ENCODE peak calls at places on chromosomes 7 and 10, in ten cellular contexts. G, M, J, C, N, S, Y, R, B and L are unnamed samples. For H3K4me1 and H3K9me3, the result is how much of the 10 kb centered on the place peaks cover.

GRCh38 chr10:77392851-77393250 is 244.8 kb downstream of the KCNMA1 start:
- DNase-seq in C (peak), Y (no peak), J (no peak), M (no peak), S (no peak), B (no peak), R (peak), G (no peak), N (peak), L (no peak)

GRCh38 chr10:104297697-104298660 is 29.0 kb downstream of the GSTO2 start:
- DNase-seq in S (no peak), G (no peak), J (no peak), N (peak), C (peak), M (no peak), Y (no peak), R (peak), B (peak), L (no peak)

GRCh38 chr10:96463562-96463961 is 50.2 kb downstream of the TLL2 start:
- DNase-seq in J (no peak), G (no peak), M (no peak), R (no peak), C (no peak), Y (no peak), N (no peak), B (no peak), S (no peak), L (no peak)

GRCh38 chr10:133180915-133181639 is 21.1 kb downstream of the KNDC1 start:
- DNase-seq in C (no peak), M (no peak), R (no peak), Y (no peak), N (no peak), J (no peak), S (no peak), B (no peak), G (no peak), L (no peak)

GRCh38 chr10:72337039-72337629 is 17.6 kb downstream of the DNAJB12 start:
- DNase-seq in S (peak), Y (peak), G (peak), R (peak), N (peak), M (peak), B (peak), C (peak), J (peak), L (peak)

GRCh38 chr7:100356416-100357068 is 1.4 kb upstream of the PILRB start:
- DNase-seq in N (no peak), C (no peak), R (no peak), S (no peak), B (no peak), Y (no peak), G (no peak), M (no peak), J (no peak), L (no peak)

GRCh38 chr10:5873515-5873995 is 16.1 kb downstream of the ANKRD16 start:
- DNase-seq in Y (peak), R (peak), S (peak), C (peak), M (peak), B (peak), J (peak), G (peak), N (peak), L (peak)

GRCh38 chr7:67636363-67637355 is 640.0 kb downstream of the TYW1 start:
- DNase-seq in M (no peak), G (no peak), J (peak), N (no peak), B (no peak), C (no peak), R (no peak), Y (no peak), S (no peak), L (no peak)

GRCh38 chr7:113710310-113711106 is 208.3 kb downstream of the PPP1R3A start:
- DNase-seq in G (peak), B (peak), C (peak), J (peak), M (peak), S (peak), R (peak), N (peak), Y (peak), L (peak)

GRCh38 chr7:44607141-44608068 is 978 bp downstream of the OGDH start:
- DNase-seq in C (no peak), G (no peak), M (no peak), J (no peak), N (no peak), Y (no peak), S (no peak), R (no peak), B (no peak), L (no peak)
- H3K4me1 ChIP-seq in C (under half), G (under half), M (under half), J (under half), N (under half), Y (under half), S (under half), R (under half), B (under half), L (under half)

GRCh38 chr7:85103962-85104361 is 82.9 kb downstream of the SEMA3D start:
- DNase-seq in M (no peak), G (no peak), B (no peak), J (no peak), N (peak), Y (no peak), R (peak), S (no peak), C (peak), L (no peak)
- H3K9me3 ChIP-seq in M (under half), G (under half), B (under half), J (under half), N (under half), Y (under half), R (under half), S (under half), C (under half), L (under half)

GRCh38 chr10:118108194-118109026 is 61.7 kb upstream of the RAB11FIP2 start:
- DNase-seq in Y (no peak), S (no peak), B (peak), M (no peak), J (no peak), G (no peak), N (no peak), R (peak), C (peak), L (no peak)

GRCh38 chr10:118110750-118111149 is 64.0 kb upstream of the RAB11FIP2 start:
- DNase-seq in G (no peak), M (no peak), B (no peak), R (no peak), S (no peak), N (no peak), Y (no peak), C (no peak), J (no peak), L (no peak)

GRCh38 chr10:118106426-118106825 is 59.7 kb upstream of the RAB11FIP2 start:
- DNase-seq in C (peak), J (peak), S (no peak), G (no peak), B (no peak), Y (no peak), R (peak), M (peak), N (peak), L (no peak)

GRCh38 chr10:118107541-118107940 is 60.8 kb upstream of the RAB11FIP2 start:
- DNase-seq in R (no peak), S (no peak), G (no peak), Y (no peak), B (no peak), J (no peak), M (no peak), N (no peak), C (peak), L (no peak)

GRCh38 chr10:118107040-118107439 is 60.3 kb upstream of the RAB11FIP2 start:
- DNase-seq in C (peak), M (no peak), G (no peak), Y (no peak), S (no peak), R (no peak), B (no peak), N (no peak), J (no peak), L (no peak)
- H3K4me1 ChIP-seq in C (under half), M (under half), G (under half), Y (under half), S (under half), R (under half), B (under half), N (under half), J (under half), L (under half)

DNA sequence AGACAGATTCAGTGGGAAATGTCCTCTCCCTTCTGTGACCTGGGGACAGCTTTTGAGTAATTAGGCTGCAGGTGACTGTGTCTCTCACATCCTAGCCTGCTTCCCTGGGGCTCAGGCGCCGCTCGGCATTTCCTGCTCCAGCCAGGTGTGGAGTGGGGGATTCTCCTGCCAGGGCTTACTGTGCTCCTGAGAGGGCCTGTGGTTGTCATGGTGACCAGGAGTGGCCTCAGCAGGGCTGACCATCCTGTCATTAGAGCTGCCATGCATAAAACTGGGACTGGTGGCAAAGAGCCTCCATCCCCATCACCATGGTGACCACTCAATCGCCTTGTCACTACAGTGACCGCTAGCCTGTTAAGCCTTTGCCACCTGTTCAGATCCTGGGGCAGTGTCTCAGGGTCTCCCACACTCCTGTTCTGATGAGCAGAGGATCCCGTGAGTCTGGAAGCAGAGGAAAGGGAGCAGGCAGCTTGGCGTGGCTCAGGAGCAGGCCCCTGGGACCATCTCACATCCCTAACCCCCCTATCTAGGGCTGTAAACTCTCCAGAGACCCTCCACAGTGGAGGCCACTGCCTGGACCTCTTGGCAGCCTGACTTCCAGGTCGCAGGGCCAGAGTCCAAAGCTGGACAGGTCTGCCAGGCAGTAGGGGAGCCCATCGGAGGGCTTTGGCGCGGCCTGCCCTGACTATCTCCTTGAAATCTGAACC is at the start of gene GCK:
- DNase-seq in N (no peak), G (no peak), M (no peak), J (peak), C (no peak), Y (no peak), R (no peak), B (no peak), S (no peak), L (no peak)
- H3K9me3 ChIP-seq in N (under half), G (under half), M (under half), J (under half), C (under half), Y (under half), R (under half), B (under half), S (under half), L (under half)

GRCh38 chr10:61839911-61840310 is 61.6 kb upstream of the ARID5B start:
- DNase-seq in M (no peak), G (no peak), B (no peak), N (no peak), S (no peak), Y (no peak), R (no peak), J (no peak), C (no peak), L (no peak)
- H3K4me1 ChIP-seq in M (under half), G (under half), B (under half), N (under half), S (under half), Y (under half), R (under half), J (half or more), C (half or more), L (under half)